ENCODE peak calls at places on chromosomes 7 and 10, in four cellular contexts. T is tibial artery, C is upper lobe of right lung, Q is GM23248. P is an unnamed sample.

GRCh38 chr10:110530131-110530831 is 32.6 kb downstream of the DUSP5 start:
- DNase-seq in T (no peak), C (peak; percentile 87), Q (peak; percentile 92), P (peak; percentile 35)

GRCh38 chr7:27098493-27099223 is 2.9 kb upstream of the HOXA1 start:
- DNase-seq in T (no peak), C (no peak), Q (peak; percentile 76), P (no peak)

GRCh38 chr7:154566877-154567276 is 436.0 kb downstream of the PAXIP1 start:
- DNase-seq in T (no peak), C (no peak), Q (no peak), P (no peak)

GRCh38 chr10:52740913-52741675 is 31.5 kb downstream of the MBL2 start:
- DNase-seq in T (peak; percentile 28), C (no peak), Q (peak; percentile 37), P (peak; percentile 55)

GRCh38 chr10:13118784-13119133 is 18.8 kb downstream of the OPTN start:
- DNase-seq in T (no peak), C (no peak), Q (no peak), P (no peak)

GRCh38 chr7:105796365-105796764 is 80.0 kb downstream of the ATXN7L1 start:
- DNase-seq in T (no peak), C (no peak), Q (peak; percentile 64), P (no peak)

GRCh38 chr7:70727861-70728260 is 404.1 kb upstream of the GALNT17 start:
- DNase-seq in T (no peak), C (no peak), Q (no peak), P (no peak)

GRCh38 chr7:83579740-83580139 is 69.2 kb downstream of the SEMA3E start:
- DNase-seq in T (no peak), C (no peak), Q (peak; percentile 47), P (no peak)

GRCh38 chr10:104935656-104936055 is 294.6 kb downstream of the SORCS3 start:
- DNase-seq in T (no peak), C (no peak), Q (no peak), P (no peak)

GRCh38 chr10:61992683-61993629 is 91.5 kb downstream of the ARID5B start:
- DNase-seq in T (peak; percentile 86), C (no peak), Q (peak; percentile 93), P (peak; percentile 88)

GRCh38 chr10:89118091-89118490 is 89.0 kb downstream of the CH25H start:
- DNase-seq in T (no peak), C (no peak), Q (peak; percentile 67), P (no peak)

GRCh38 chr7:109793-110556 is 82.4 kb upstream of the FAM20C start:
- DNase-seq in T (no peak), C (peak; percentile 60), Q (no peak), P (no peak)

GRCh38 chr7:7799138-7799537 is 80.7 kb upstream of the RPA3 start:
- DNase-seq in T (no peak), C (no peak), Q (peak; percentile 30), P (no peak)

GRCh38 chr10:22505923-22506685 is 160.8 kb downstream of the SPAG6 start:
- DNase-seq in T (no peak), C (no peak), Q (peak; percentile 29), P (no peak)

GRCh38 chr7:55085511-55086412 is 66.9 kb downstream of the EGFR start:
- DNase-seq in T (no peak), C (no peak), Q (no peak), P (no peak)
- H3K4me3 ChIP-seq in T (peak overlapping the region; percentile 45), C (peak overlapping the region; percentile 15), Q (peak overlapping the region; percentile 67), P (no peak overlapping the region)

DNA sequence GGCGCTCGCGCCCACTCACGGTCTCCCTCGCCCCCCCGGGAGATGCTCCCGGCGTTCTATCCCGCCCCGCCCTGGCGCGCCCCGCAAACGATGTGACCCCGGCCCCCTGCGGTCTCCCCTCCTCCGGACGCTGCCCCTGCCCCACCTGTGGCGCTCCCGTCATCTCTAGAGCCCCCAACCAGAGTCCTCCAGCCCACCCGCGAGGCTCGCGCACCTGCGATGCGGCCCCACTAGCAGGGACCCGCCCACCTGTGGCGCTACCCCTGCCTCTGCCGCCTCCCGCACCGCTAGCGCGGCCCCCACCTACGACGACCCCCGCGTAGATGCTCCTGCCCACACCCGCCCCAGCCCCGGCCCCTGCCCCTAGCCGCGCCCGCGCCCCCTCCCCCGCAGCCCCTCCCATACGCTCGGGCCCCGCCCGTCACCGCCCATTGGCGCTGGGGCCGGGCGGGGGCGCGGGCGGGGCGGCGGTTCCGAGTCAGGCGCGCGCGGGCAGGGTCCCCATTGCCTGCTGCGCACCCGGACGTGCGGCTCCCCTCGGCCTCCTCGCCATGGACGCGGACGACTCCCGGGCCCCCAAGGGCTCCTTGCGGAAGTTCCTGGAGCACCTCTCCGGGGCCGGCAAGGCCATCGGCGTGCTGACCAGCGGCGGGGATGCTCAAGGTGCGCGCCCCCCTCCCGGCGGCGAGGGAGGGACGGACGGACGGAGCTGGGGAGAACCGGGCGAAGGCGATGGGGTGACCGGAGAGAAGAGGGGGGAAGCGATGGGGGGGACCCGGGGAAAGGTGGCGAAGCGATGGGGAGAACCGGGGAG is at the start of gene PFKP:
- DNase-seq in T (no peak), C (no peak), Q (peak; percentile 55), P (no peak)
- H3K4me1 ChIP-seq in T (peaks cover 15% of the 10 kb centered on the region), C (no peaks in the 10 kb centered on the region), Q (peaks cover 17% of the 10 kb centered on the region), P (no peaks in the 10 kb centered on the region)

GRCh38 chr10:64586930-64587503 is 1065.8 kb downstream of the REEP3 start:
- DNase-seq in T (no peak), C (no peak), Q (no peak), P (no peak)
- H3K9me3 ChIP-seq in T (no peaks in the 10 kb centered on the region), C (no peaks in the 10 kb centered on the region), Q (no peaks in the 10 kb centered on the region), P (no peaks in the 10 kb centered on the region)

DNA sequence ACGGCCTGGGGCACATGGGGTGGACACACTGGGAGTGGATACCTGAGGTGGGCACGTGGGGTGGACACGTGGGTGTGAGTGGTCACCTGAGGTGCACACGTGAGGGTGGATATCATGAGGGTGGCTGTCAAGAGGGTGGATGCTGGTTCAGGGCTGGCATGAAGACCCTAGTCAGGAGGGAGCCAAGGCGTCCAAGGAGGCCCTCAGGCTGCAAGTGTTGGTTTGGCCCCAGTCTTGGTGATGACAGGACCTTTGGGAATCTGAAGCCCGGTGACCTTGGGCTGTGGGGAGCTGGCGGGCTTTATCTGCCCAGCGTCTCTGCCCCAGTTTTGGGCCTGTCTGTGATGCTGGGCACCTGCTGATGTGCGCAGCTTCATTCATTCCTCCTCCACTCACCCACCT is 24.9 kb upstream of the PFKFB3 start:
- DNase-seq in T (no peak), C (peak; percentile 23), Q (no peak), P (no peak)
- H3K4me3 ChIP-seq in T (no peak overlapping the region), C (no peak overlapping the region), Q (no peak overlapping the region), P (no peak overlapping the region)

GRCh38 chr10:11213156-11213555 is 195.5 kb downstream of the CELF2 start:
- DNase-seq in T (no peak), C (no peak), Q (no peak), P (no peak)

GRCh38 chr10:11212686-11213085 is 195.0 kb downstream of the CELF2 start:
- DNase-seq in T (no peak), C (no peak), Q (no peak), P (no peak)

GRCh38 chr10:11214407-11214806 is 196.7 kb downstream of the CELF2 start:
- DNase-seq in T (no peak), C (no peak), Q (no peak), P (no peak)

GRCh38 chr10:11218395-11218794 is 200.7 kb downstream of the CELF2 start:
- DNase-seq in T (no peak), C (no peak), Q (no peak), P (no peak)

DNA sequence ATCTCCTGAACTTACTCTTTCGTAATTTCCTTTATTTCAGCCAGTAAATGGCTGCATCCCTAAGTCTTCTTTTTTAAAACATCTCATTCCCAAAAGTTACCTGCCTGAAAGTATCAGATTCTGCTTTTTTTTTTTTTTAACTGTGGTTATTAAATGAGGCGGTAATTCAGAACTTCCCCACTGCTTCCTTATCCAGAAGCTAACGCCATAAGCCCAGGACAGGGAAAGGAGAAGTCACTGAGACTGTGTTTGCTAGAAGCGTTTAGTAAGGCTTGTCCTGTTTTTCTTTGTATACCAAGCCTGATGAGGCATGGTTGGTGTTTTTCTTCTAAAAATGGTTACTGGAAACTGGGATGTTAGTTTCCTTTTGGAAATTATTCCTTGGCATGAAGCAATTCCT is 197.8 kb downstream of the CELF2 start:
- DNase-seq in T (no peak), C (no peak), Q (no peak), P (no peak)
- H3K4me1 ChIP-seq in T (no peaks in the 10 kb centered on the region), C (peaks cover 23% of the 10 kb centered on the region), Q (no peaks in the 10 kb centered on the region), P (no peaks in the 10 kb centered on the region)

DNA sequence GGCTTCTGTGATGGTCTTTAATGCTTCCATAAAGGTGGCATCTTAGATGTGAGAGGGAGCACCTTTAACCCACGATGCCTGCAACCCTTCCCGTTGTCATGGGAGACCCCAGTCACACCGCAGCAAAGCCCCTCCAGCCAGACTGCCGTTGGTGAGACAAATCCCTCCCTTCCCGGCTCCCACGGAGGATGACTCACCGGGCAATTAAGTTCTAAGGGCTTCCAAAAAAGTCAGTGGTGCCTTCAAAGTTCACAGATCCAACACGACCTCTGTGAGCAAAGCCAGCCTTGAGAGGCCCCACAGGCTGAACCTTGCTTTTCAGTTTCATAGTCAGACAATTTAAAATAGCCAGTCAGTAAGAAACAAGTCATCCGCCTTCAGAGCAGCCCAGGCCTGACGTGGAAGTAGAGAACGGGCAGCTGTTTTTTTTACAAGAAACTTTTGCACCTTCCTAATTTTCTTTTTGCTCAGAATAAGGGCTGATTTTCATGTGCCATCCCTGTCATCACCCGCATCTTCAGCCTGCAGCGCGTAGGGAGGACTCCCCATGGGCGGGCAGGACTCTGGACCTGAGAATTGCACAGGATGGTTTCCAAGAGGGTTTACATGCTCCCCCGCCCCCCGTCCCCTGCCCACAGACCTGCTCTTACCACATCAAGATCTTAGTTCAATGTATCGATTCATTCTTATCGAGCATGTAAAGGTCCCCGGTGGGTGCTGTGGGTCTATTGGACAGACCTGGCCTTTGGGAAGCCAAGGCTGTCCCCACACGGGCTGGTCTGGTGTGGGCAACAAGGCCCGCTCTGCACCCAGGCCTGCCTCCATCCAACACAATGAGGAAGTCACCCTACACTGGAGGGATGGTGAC is 333.9 kb downstream of the DNAJB6 start:
- DNase-seq in T (no peak), C (no peak), Q (no peak), P (no peak)
- H3K9me3 ChIP-seq in T (no peaks in the 10 kb centered on the region), C (no peaks in the 10 kb centered on the region), Q (no peaks in the 10 kb centered on the region), P (no peaks in the 10 kb centered on the region)

DNA sequence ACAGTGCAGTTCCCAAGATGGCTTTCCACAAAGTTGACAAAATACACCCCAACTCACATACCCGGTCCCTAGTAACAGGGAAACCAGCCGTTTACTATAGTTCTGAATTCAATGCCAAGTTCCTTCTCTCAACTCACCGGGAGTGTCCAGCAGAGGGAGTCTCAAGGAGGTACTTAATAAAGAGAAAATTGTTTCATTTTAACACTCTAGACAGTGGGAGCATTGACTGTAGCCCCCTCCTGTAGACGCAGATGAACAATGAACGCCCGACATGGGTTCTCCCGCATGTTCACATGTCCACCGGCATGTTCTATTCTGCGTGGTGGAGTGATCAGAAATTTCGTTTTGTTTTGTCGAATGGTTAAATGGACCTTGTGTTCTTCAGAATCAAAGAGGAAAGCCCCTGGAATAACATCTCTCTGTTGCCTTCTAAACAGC is 1.9 kb downstream of the HIPK2 start:
- DNase-seq in T (peak; percentile 82), C (no peak), Q (peak; percentile 89), P (peak; percentile 61)
- H3K4me3 ChIP-seq in T (peak overlapping the region; percentile 68), C (peak overlapping the region; percentile 79), Q (peak overlapping the region; percentile 98), P (peak overlapping the region; percentile 97)